ENCODE peak calls at places on chromosomes 13 and 19, in seven cellular contexts. One of them, this sample, is unnamed.

GRCh38 chr19:5772416-5772815 is 12.1 kb downstream of the PRR22 start:
- DNase-seq in nucleus accumbens: no peak
- DNase-seq in ureter: no peak
- DNase-seq in activated effector memory CD4-positive, alpha-beta T cell treated with anti-CD3 and anti-CD28 coated beads, Interleukin-2, amount 50 U/mL, for 16 hours: no peak
- DNase-seq in HCEC 1CT: no peak
- DNase-seq in GM12865: no peak
- DNase-seq in stimulated activated naive CD8-positive, alpha-beta T cell treated with anti-CD3 and anti-CD28 coated beads, Interleukin-15, Interleukin-2, amounts not matched to agents 100 U/mL and 50 U/mL, for 24 hours: no peak
- DNase-seq in this sample: no peak

GRCh38 chr19:38547446-38547845 is 70.3 kb downstream of the MAP4K1 start:
- DNase-seq in nucleus accumbens: no peak
- DNase-seq in ureter: no peak
- DNase-seq in activated effector memory CD4-positive, alpha-beta T cell treated with anti-CD3 and anti-CD28 coated beads, Interleukin-2, amount 50 U/mL, for 16 hours: no peak
- DNase-seq in HCEC 1CT: no peak
- DNase-seq in GM12865: no peak
- DNase-seq in stimulated activated naive CD8-positive, alpha-beta T cell treated with anti-CD3 and anti-CD28 coated beads, Interleukin-15, Interleukin-2, amounts not matched to agents 100 U/mL and 50 U/mL, for 24 hours: no peak
- DNase-seq in this sample: peak

GRCh38 chr19:39631178-39631577 is 24.5 kb upstream of the LGALS16 start:
- DNase-seq in nucleus accumbens: no peak
- DNase-seq in ureter: no peak
- DNase-seq in activated effector memory CD4-positive, alpha-beta T cell treated with anti-CD3 and anti-CD28 coated beads, Interleukin-2, amount 50 U/mL, for 16 hours: no peak
- DNase-seq in HCEC 1CT: no peak
- DNase-seq in GM12865: no peak
- DNase-seq in stimulated activated naive CD8-positive, alpha-beta T cell treated with anti-CD3 and anti-CD28 coated beads, Interleukin-15, Interleukin-2, amounts not matched to agents 100 U/mL and 50 U/mL, for 24 hours: no peak
- DNase-seq in this sample: no peak

GRCh38 chr19:45499196-45500180 is 1.2 kb downstream of the PPM1N start:
- DNase-seq in nucleus accumbens: no peak
- DNase-seq in ureter: no peak
- DNase-seq in activated effector memory CD4-positive, alpha-beta T cell treated with anti-CD3 and anti-CD28 coated beads, Interleukin-2, amount 50 U/mL, for 16 hours: peak
- DNase-seq in HCEC 1CT: peak
- DNase-seq in GM12865: peak
- DNase-seq in stimulated activated naive CD8-positive, alpha-beta T cell treated with anti-CD3 and anti-CD28 coated beads, Interleukin-15, Interleukin-2, amounts not matched to agents 100 U/mL and 50 U/mL, for 24 hours: peak
- DNase-seq in this sample: no peak

GRCh38 chr13:114146629-114147028 is 14.2 kb upstream of the RASA3 start:
- DNase-seq in nucleus accumbens: no peak
- DNase-seq in ureter: no peak
- DNase-seq in activated effector memory CD4-positive, alpha-beta T cell treated with anti-CD3 and anti-CD28 coated beads, Interleukin-2, amount 50 U/mL, for 16 hours: peak
- DNase-seq in HCEC 1CT: no peak
- DNase-seq in GM12865: peak
- DNase-seq in stimulated activated naive CD8-positive, alpha-beta T cell treated with anti-CD3 and anti-CD28 coated beads, Interleukin-15, Interleukin-2, amounts not matched to agents 100 U/mL and 50 U/mL, for 24 hours: peak
- DNase-seq in this sample: no peak

GRCh38 chr13:20182231-20182846 is 10.4 kb downstream of the GJB2 start:
- DNase-seq in nucleus accumbens: peak
- DNase-seq in ureter: no peak
- DNase-seq in activated effector memory CD4-positive, alpha-beta T cell treated with anti-CD3 and anti-CD28 coated beads, Interleukin-2, amount 50 U/mL, for 16 hours: peak
- DNase-seq in HCEC 1CT: peak
- DNase-seq in GM12865: peak
- DNase-seq in stimulated activated naive CD8-positive, alpha-beta T cell treated with anti-CD3 and anti-CD28 coated beads, Interleukin-15, Interleukin-2, amounts not matched to agents 100 U/mL and 50 U/mL, for 24 hours: peak
- DNase-seq in this sample: peak

GRCh38 chr19:6564393-6564792 is 26.6 kb downstream of the CD70 start:
- DNase-seq in nucleus accumbens: no peak
- DNase-seq in ureter: no peak
- DNase-seq in activated effector memory CD4-positive, alpha-beta T cell treated with anti-CD3 and anti-CD28 coated beads, Interleukin-2, amount 50 U/mL, for 16 hours: no peak
- DNase-seq in HCEC 1CT: peak
- DNase-seq in GM12865: no peak
- DNase-seq in stimulated activated naive CD8-positive, alpha-beta T cell treated with anti-CD3 and anti-CD28 coated beads, Interleukin-15, Interleukin-2, amounts not matched to agents 100 U/mL and 50 U/mL, for 24 hours: no peak
- DNase-seq in this sample: no peak

GRCh38 chr19:51127032-51127431 is 2.3 kb downstream of the SIGLEC9 start:
- DNase-seq in nucleus accumbens: no peak
- DNase-seq in ureter: no peak
- DNase-seq in activated effector memory CD4-positive, alpha-beta T cell treated with anti-CD3 and anti-CD28 coated beads, Interleukin-2, amount 50 U/mL, for 16 hours: peak
- DNase-seq in HCEC 1CT: no peak
- DNase-seq in GM12865: no peak
- DNase-seq in stimulated activated naive CD8-positive, alpha-beta T cell treated with anti-CD3 and anti-CD28 coated beads, Interleukin-15, Interleukin-2, amounts not matched to agents 100 U/mL and 50 U/mL, for 24 hours: no peak
- DNase-seq in this sample: no peak

GRCh38 chr13:73060251-73061160 is 1.7 kb downstream of the KLF5 start:
- DNase-seq in nucleus accumbens: no peak
- DNase-seq in ureter: no peak
- DNase-seq in activated effector memory CD4-positive, alpha-beta T cell treated with anti-CD3 and anti-CD28 coated beads, Interleukin-2, amount 50 U/mL, for 16 hours: no peak
- DNase-seq in HCEC 1CT: peak
- DNase-seq in GM12865: peak
- DNase-seq in stimulated activated naive CD8-positive, alpha-beta T cell treated with anti-CD3 and anti-CD28 coated beads, Interleukin-15, Interleukin-2, amounts not matched to agents 100 U/mL and 50 U/mL, for 24 hours: peak
- DNase-seq in this sample: no peak

GRCh38 chr19:4831351-4832340 is at the start of gene TICAM1:
- DNase-seq in nucleus accumbens: peak
- DNase-seq in ureter: peak
- DNase-seq in activated effector memory CD4-positive, alpha-beta T cell treated with anti-CD3 and anti-CD28 coated beads, Interleukin-2, amount 50 U/mL, for 16 hours: peak
- DNase-seq in HCEC 1CT: peak
- DNase-seq in GM12865: peak
- DNase-seq in stimulated activated naive CD8-positive, alpha-beta T cell treated with anti-CD3 and anti-CD28 coated beads, Interleukin-15, Interleukin-2, amounts not matched to agents 100 U/mL and 50 U/mL, for 24 hours: peak
- DNase-seq in this sample: peak

GRCh38 chr19:1279782-1280341 is 4.5 kb downstream of the FAM174C start:
- DNase-seq in nucleus accumbens: peak
- DNase-seq in ureter: peak
- DNase-seq in activated effector memory CD4-positive, alpha-beta T cell treated with anti-CD3 and anti-CD28 coated beads, Interleukin-2, amount 50 U/mL, for 16 hours: peak
- DNase-seq in HCEC 1CT: peak
- DNase-seq in GM12865: peak
- DNase-seq in stimulated activated naive CD8-positive, alpha-beta T cell treated with anti-CD3 and anti-CD28 coated beads, Interleukin-15, Interleukin-2, amounts not matched to agents 100 U/mL and 50 U/mL, for 24 hours: peak
- DNase-seq in this sample: peak

GRCh38 chr19:49422407-49423277 is 599 bp downstream of the PTH2 start:
- DNase-seq in nucleus accumbens: no peak
- DNase-seq in ureter: no peak
- DNase-seq in activated effector memory CD4-positive, alpha-beta T cell treated with anti-CD3 and anti-CD28 coated beads, Interleukin-2, amount 50 U/mL, for 16 hours: peak
- DNase-seq in HCEC 1CT: no peak
- DNase-seq in GM12865: peak
- DNase-seq in stimulated activated naive CD8-positive, alpha-beta T cell treated with anti-CD3 and anti-CD28 coated beads, Interleukin-15, Interleukin-2, amounts not matched to agents 100 U/mL and 50 U/mL, for 24 hours: peak
- DNase-seq in this sample: no peak

GRCh38 chr19:17624314-17624991 is 63.7 kb downstream of the UNC13A start:
- DNase-seq in nucleus accumbens: no peak
- DNase-seq in ureter: no peak
- DNase-seq in activated effector memory CD4-positive, alpha-beta T cell treated with anti-CD3 and anti-CD28 coated beads, Interleukin-2, amount 50 U/mL, for 16 hours: no peak
- DNase-seq in HCEC 1CT: no peak
- DNase-seq in GM12865: no peak
- DNase-seq in stimulated activated naive CD8-positive, alpha-beta T cell treated with anti-CD3 and anti-CD28 coated beads, Interleukin-15, Interleukin-2, amounts not matched to agents 100 U/mL and 50 U/mL, for 24 hours: no peak
- DNase-seq in this sample: no peak

GRCh38 chr13:71828117-71828516 is 38.9 kb downstream of the DACH1 start:
- DNase-seq in nucleus accumbens: no peak
- DNase-seq in ureter: no peak
- DNase-seq in activated effector memory CD4-positive, alpha-beta T cell treated with anti-CD3 and anti-CD28 coated beads, Interleukin-2, amount 50 U/mL, for 16 hours: no peak
- DNase-seq in HCEC 1CT: no peak
- DNase-seq in GM12865: no peak
- DNase-seq in stimulated activated naive CD8-positive, alpha-beta T cell treated with anti-CD3 and anti-CD28 coated beads, Interleukin-15, Interleukin-2, amounts not matched to agents 100 U/mL and 50 U/mL, for 24 hours: no peak
- DNase-seq in this sample: no peak

GRCh38 chr19:38792250-38793111 is 3.5 kb downstream of the LGALS7B start:
- DNase-seq in nucleus accumbens: no peak
- DNase-seq in ureter: peak
- DNase-seq in activated effector memory CD4-positive, alpha-beta T cell treated with anti-CD3 and anti-CD28 coated beads, Interleukin-2, amount 50 U/mL, for 16 hours: peak
- DNase-seq in HCEC 1CT: no peak
- DNase-seq in GM12865: peak
- DNase-seq in stimulated activated naive CD8-positive, alpha-beta T cell treated with anti-CD3 and anti-CD28 coated beads, Interleukin-15, Interleukin-2, amounts not matched to agents 100 U/mL and 50 U/mL, for 24 hours: peak
- DNase-seq in this sample: no peak

GRCh38 chr13:19927117-19927734 is 31.3 kb upstream of the ZMYM2 start:
- DNase-seq in nucleus accumbens: no peak
- DNase-seq in ureter: no peak
- DNase-seq in activated effector memory CD4-positive, alpha-beta T cell treated with anti-CD3 and anti-CD28 coated beads, Interleukin-2, amount 50 U/mL, for 16 hours: no peak
- DNase-seq in HCEC 1CT: peak
- DNase-seq in GM12865: peak
- DNase-seq in stimulated activated naive CD8-positive, alpha-beta T cell treated with anti-CD3 and anti-CD28 coated beads, Interleukin-15, Interleukin-2, amounts not matched to agents 100 U/mL and 50 U/mL, for 24 hours: no peak
- DNase-seq in this sample: peak

GRCh38 chr19:45147835-45148676 is 12.7 kb downstream of the NKPD1 start:
- DNase-seq in nucleus accumbens: no peak
- DNase-seq in ureter: no peak
- DNase-seq in activated effector memory CD4-positive, alpha-beta T cell treated with anti-CD3 and anti-CD28 coated beads, Interleukin-2, amount 50 U/mL, for 16 hours: no peak
- DNase-seq in HCEC 1CT: no peak
- DNase-seq in GM12865: no peak
- DNase-seq in stimulated activated naive CD8-positive, alpha-beta T cell treated with anti-CD3 and anti-CD28 coated beads, Interleukin-15, Interleukin-2, amounts not matched to agents 100 U/mL and 50 U/mL, for 24 hours: no peak
- DNase-seq in this sample: no peak